ENCODE peak calls at places on chromosomes 7 and 10, in four cellular contexts. V is amniotic stem cell, N is dermis blood vessel endothelial cell, X is T1000. J is an unnamed sample.

GRCh38 chr10:110497438-110498086 is at the start of gene DUSP5:
- DNase-seq in N (peak), X (peak), V (peak), J (peak)

GRCh38 chr7:36119005-36119711 is 33.9 kb upstream of the EEPD1 start:
- DNase-seq in V (peak), X (peak), N (peak), J (peak)

GRCh38 chr7:105354383-105354782 is 34.3 kb downstream of the SRPK2 start:
- DNase-seq in N (no peak), X (no peak), V (no peak), J (no peak)

GRCh38 chr10:46216003-46216634 is 70.7 kb upstream of the ANTXRL start:
- DNase-seq in V (no peak), X (no peak), N (no peak), J (no peak)

GRCh38 chr10:126082067-126082466 is 185.7 kb downstream of the FANK1 start:
- DNase-seq in V (no peak), N (no peak), X (no peak), J (no peak)

GRCh38 chr10:70418229-70418628 is 14.3 kb downstream of the EIF4EBP2 start:
- DNase-seq in X (no peak), V (no peak), N (no peak), J (no peak)

GRCh38 chr7:74324499-74325229 is 35.5 kb downstream of the CLIP2 start:
- DNase-seq in V (no peak), N (no peak), X (no peak), J (no peak)

GRCh38 chr7:45184326-45185027 is 26.9 kb downstream of the RAMP3 start:
- DNase-seq in X (no peak), V (no peak), N (no peak), J (no peak)

GRCh38 chr10:775245-776075 is 86.0 kb upstream of the DIP2C start:
- DNase-seq in V (no peak), X (no peak), N (peak), J (no peak)

GRCh38 chr7:30430300-30430699 is 48.3 kb downstream of the NOD1 start:
- DNase-seq in N (peak), X (no peak), V (no peak), J (no peak)

GRCh38 chr10:98790817-98791216 is 344.1 kb upstream of the HPS1 start:
- DNase-seq in N (peak), X (no peak), V (no peak), J (no peak)

GRCh38 chr7:108598153-108598552 is 28.5 kb downstream of the DNAJB9 start:
- DNase-seq in N (no peak), X (no peak), V (no peak), J (no peak)

GRCh38 chr7:44564606-44565005 is 9.1 kb downstream of the DDX56 start:
- DNase-seq in V (no peak), X (no peak), N (no peak), J (no peak)

GRCh38 chr10:1050145-1050544 is 1.2 kb upstream of the IDI1 start:
- DNase-seq in N (peak), V (no peak), X (no peak), J (peak)

GRCh38 chr10:50216894-50217293 is 34.4 kb downstream of the ASAH2 start:
- DNase-seq in V (no peak), N (no peak), X (no peak), J (no peak)

GRCh38 chr10:33040436-33040835 is 82.4 kb upstream of the ITGB1 start:
- DNase-seq in V (no peak), X (no peak), N (no peak), J (no peak)